ENCODE peak calls at places on chromosome 2, in five cellular contexts. S is EL, P is ACHN, C is left ventricle myocardium superior, R is smooth muscle cell of the brain vasculature. V is an unnamed sample.

GRCh38 chr2:240791821-240792657 is 28.0 kb downstream of the KIF1A start:
- DNase-seq in C (peak; percentile 17), S (no peak), R (no peak), P (no peak), V (no peak)

GRCh38 chr2:112869258-112869842 is 32.8 kb upstream of the IL1B start:
- DNase-seq in S (peak; percentile 93), P (no peak), C (peak; percentile 83), R (no peak), V (no peak)

GRCh38 chr2:208010501-208010900 is 14.8 kb downstream of the PLEKHM3 start:
- DNase-seq in P (no peak), S (no peak), R (no peak), C (no peak), V (no peak)

GRCh38 chr2:154623819-154624218 is 74.7 kb upstream of the KCNJ3 start:
- DNase-seq in C (no peak), P (peak; percentile 53), S (peak; percentile 14), R (no peak), V (no peak)

GRCh38 chr2:50720695-50721314 is 311.1 kb downstream of the NRXN1 start:
- DNase-seq in C (no peak), S (no peak), R (no peak), P (no peak), V (no peak)

GRCh38 chr2:164655750-164656149 is 34.5 kb upstream of the GRB14 start:
- DNase-seq in S (peak; percentile 6), P (peak; percentile 57), R (no peak), C (no peak), V (no peak)

GRCh38 chr2:76808776-76809175 is 713.4 kb downstream of the LRRTM4 start:
- DNase-seq in P (no peak), S (no peak), C (no peak), R (no peak), V (no peak)

GRCh38 chr2:53633441-53633840 is 134.2 kb upstream of the CHAC2 start:
- DNase-seq in P (no peak), S (peak; percentile 83), R (no peak), C (no peak), V (no peak)

GRCh38 chr2:64405476-64406406 is 48.2 kb upstream of the LGALSL start:
- DNase-seq in S (peak; percentile 77), C (peak; percentile 43), P (no peak), R (no peak), V (no peak)